ENCODE peak calls at places on chromosomes 3 and 15, in ten cellular contexts. G is lower lobe of right lung, B is esophagus squamous epithelium, O is breast epithelium, W is endodermal cell, N is heart left ventricle, A is AG04450, Q is endothelial cell of umbilical vein, K is kidney, C is transverse colon. U is an unnamed sample.
A peak's percentile ranks its signal among the peaks of the same experiment; 100 is the strongest.

GRCh38 chr3:111517801-111518200 is 24.2 kb upstream of the CD96 start:
- DNase-seq in G (no peak), B (no peak), O (no peak), W (no peak), N (no peak), A (no peak), Q (no peak), K (no peak), C (no peak), U (no peak)

GRCh38 chr3:158777171-158777873 is 24.5 kb upstream of the MFSD1 start:
- DNase-seq in G (no peak), B (no peak), O (no peak), W (no peak), N (no peak), A (no peak), Q (no peak), K (no peak), C (no peak), U (no peak)

GRCh38 chr15:66131200-66131599 is 122.3 kb downstream of the MEGF11 start:
- DNase-seq in G (no peak), B (no peak), O (no peak), W (no peak), N (no peak), A (no peak), Q (no peak), K (no peak), C (no peak), U (no peak)

GRCh38 chr3:33075996-33076395 is 20.9 kb downstream of the GLB1 start:
- DNase-seq in G (no peak), B (no peak), O (no peak), W (peak; percentile 16), N (no peak), A (no peak), Q (no peak), K (no peak), C (no peak), U (no peak)

GRCh38 chr15:68208136-68208535 is 3.0 kb upstream of the CALML4 start:
- DNase-seq in G (no peak), B (no peak), O (no peak), W (no peak), N (no peak), A (no peak), Q (no peak), K (no peak), C (no peak), U (no peak)

GRCh38 chr3:74613060-74613459 is 1.4 kb downstream of the CNTN3 start:
- DNase-seq in G (no peak), B (no peak), O (no peak), W (no peak), N (no peak), A (no peak), Q (no peak), K (no peak), C (no peak), U (no peak)

GRCh38 chr15:69597061-69597592 is 144.5 kb downstream of the RPLP1 start:
- DNase-seq in G (no peak), B (no peak), O (no peak), W (no peak), N (no peak), A (no peak), Q (no peak), K (no peak), C (no peak), U (no peak)

GRCh38 chr3:55701997-55702396 is 214.9 kb upstream of the WNT5A start:
- DNase-seq in G (no peak), B (no peak), O (no peak), W (no peak), N (no peak), A (no peak), Q (no peak), K (no peak), C (no peak), U (no peak)

GRCh38 chr15:100393008-100393407 is 51.2 kb upstream of the ADAMTS17 start:
- DNase-seq in G (no peak), B (no peak), O (no peak), W (no peak), N (no peak), A (no peak), Q (no peak), K (no peak), C (no peak), U (no peak)

GRCh38 chr3:133426721-133427120 is 26.9 kb downstream of the BFSP2 start:
- DNase-seq in G (no peak), B (no peak), O (no peak), W (no peak), N (no peak), A (no peak), Q (no peak), K (no peak), C (no peak), U (no peak)

GRCh38 chr3:186453531-186453930 is 90.6 kb downstream of the CRYGS start:
- DNase-seq in G (no peak), B (no peak), O (no peak), W (no peak), N (no peak), A (no peak), Q (no peak), K (no peak), C (no peak), U (no peak)
- H3K4me3 ChIP-seq in G (no peak overlapping the region), B (no peak overlapping the region), O (no peak overlapping the region), W (no peak overlapping the region), N (no peak overlapping the region), A (no peak overlapping the region), Q (no peak overlapping the region), K (no peak overlapping the region), C (no peak overlapping the region), U (no peak overlapping the region)

DNA sequence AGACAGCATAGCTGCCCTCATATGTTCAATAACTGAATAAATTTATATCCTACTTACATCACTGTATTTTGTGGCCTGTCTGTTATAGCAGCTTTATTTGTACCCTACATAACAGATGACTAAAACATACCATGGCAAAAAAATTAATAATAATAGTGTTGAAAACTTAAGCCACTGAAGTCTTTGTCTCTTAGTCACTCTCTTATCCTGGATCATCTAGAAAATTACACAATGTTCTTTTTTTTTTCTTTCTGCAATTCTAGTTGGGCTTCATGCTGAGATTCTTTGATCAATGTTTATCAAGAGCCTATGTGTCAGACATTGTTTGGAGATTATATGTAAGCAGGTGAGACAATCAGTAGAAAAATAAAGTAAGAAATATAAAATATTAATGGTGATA is 519.3 kb upstream of the ARPP21 start:
- DNase-seq in G (no peak), B (no peak), O (no peak), W (no peak), N (no peak), A (no peak), Q (no peak), K (no peak), C (no peak), U (no peak)
- H3K9me3 ChIP-seq in G (no peaks in the 10 kb centered on the region), B (no peaks in the 10 kb centered on the region), O (no peaks in the 10 kb centered on the region), W (peaks cover 2% of the 10 kb centered on the region), N (no peaks in the 10 kb centered on the region), A (no peaks in the 10 kb centered on the region), Q (no peaks in the 10 kb centered on the region), K (no peaks in the 10 kb centered on the region), C (no peaks in the 10 kb centered on the region), U (no peaks in the 10 kb centered on the region)

GRCh38 chr15:45645026-45645980 is 10.5 kb downstream of the SQOR start:
- DNase-seq in G (no peak), B (no peak), O (no peak), W (no peak), N (no peak), A (no peak), Q (peak; percentile 55), K (no peak), C (peak; percentile 59), U (peak; percentile 39)

GRCh38 chr15:45646220-45646619 is 11.4 kb downstream of the SQOR start:
- DNase-seq in G (no peak), B (no peak), O (no peak), W (no peak), N (no peak), A (no peak), Q (no peak), K (no peak), C (no peak), U (no peak)

GRCh38 chr15:45648521-45649200 is 13.8 kb downstream of the SQOR start:
- DNase-seq in G (no peak), B (no peak), O (peak; percentile 56), W (no peak), N (no peak), A (no peak), Q (no peak), K (no peak), C (no peak), U (no peak)

GRCh38 chr15:45650889-45651525 is 16.2 kb downstream of the SQOR start:
- DNase-seq in G (no peak), B (no peak), O (no peak), W (no peak), N (no peak), A (no peak), Q (no peak), K (no peak), C (no peak), U (no peak)

GRCh38 chr15:45647828-45648227 is 13.0 kb downstream of the SQOR start:
- DNase-seq in G (no peak), B (no peak), O (no peak), W (no peak), N (no peak), A (no peak), Q (no peak), K (no peak), C (no peak), U (no peak)
- TF ChIP-seq CTCF in G (no peak), B (no peak), O (no peak), W (no peak), N (no peak), A (no peak), Q (no peak), K (no peak), C (no peak), U (no peak)

DNA sequence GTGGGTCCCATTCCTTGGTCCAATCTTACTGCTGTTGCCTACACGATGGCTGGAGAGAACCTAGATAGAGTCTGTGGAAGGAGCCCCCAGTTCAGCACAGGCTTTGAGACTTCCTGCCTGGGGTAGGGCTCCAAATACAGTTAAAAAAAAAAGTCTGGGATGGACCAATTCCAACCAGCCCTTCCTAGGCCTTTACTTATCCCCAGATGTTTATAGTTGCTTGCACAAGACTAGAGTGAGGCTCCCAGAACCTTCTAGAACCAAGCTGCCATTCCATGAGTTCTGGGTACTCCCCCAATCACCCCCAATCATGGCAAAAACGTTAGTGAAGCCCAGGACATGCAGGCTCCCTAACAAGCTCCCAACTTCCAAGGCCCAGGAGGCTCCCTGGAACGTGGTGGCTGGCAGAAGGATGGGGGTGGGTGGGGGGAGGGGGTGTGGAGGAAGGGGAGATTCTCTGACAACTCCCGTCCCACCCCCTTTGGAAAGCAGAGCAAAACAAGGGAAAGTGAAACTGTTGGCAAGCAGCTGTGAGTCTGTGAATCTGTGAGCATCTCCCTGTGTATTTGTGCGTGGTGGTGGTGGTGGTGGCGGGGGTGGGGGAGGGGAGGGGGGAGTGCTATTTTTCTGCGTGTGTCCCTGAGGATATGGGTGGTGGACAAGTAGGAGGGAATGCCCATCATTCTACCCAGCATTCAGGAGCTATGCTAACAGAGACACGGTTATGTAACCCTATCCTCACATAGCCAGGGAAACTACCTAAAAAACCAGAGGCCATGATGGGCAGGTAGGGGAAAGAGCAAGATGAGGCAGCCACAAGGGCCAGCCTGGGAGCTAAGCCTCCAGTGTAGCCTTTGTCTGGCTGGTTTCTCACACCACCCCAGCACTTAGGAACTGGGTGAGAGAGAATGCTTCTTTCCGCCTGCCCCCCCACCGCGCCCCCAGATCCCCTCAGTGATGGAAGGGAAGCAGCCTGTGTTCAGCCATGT is 2.0 kb downstream of the MST1R start:
- DNase-seq in G (no peak), B (no peak), O (no peak), W (no peak), N (no peak), A (no peak), Q (no peak), K (no peak), C (no peak), U (no peak)
- H3K4me3 ChIP-seq in G (peak overlapping the region; percentile 19), B (peak overlapping the region; percentile 52), O (no peak overlapping the region), W (no peak overlapping the region), N (no peak overlapping the region), A (no peak overlapping the region), Q (no peak overlapping the region), K (no peak overlapping the region), C (no peak overlapping the region), U (no peak overlapping the region)